ENCODE peak calls at places on chromosomes 11 and 22, in four cellular contexts. I is fibroblast of the aortic adventitia, P is IMR-90, S is breast epithelium. C is an unnamed sample.

GRCh38 chr11:122645847-122646246 is 9.7 kb upstream of the UBASH3B start:
- DNase-seq in P (peak), I (no peak), S (no peak), C (no peak)

GRCh38 chr11:106695506-106695905 is 322.8 kb downstream of the GUCY1A2 start:
- DNase-seq in P (peak), S (no peak), I (peak), C (peak)

GRCh38 chr11:123056835-123057491 is 5.0 kb downstream of the HSPA8 start:
- DNase-seq in I (no peak), P (no peak), S (no peak), C (no peak)

GRCh38 chr11:134124660-134125451 is 56.0 kb downstream of the JAM3 start:
- DNase-seq in P (peak), S (no peak), I (peak), C (peak)

GRCh38 chr22:43796567-43796966 is 15.5 kb downstream of the EFCAB6 start:
- DNase-seq in S (no peak), I (peak), P (peak), C (peak)

GRCh38 chr11:102467853-102468580 is 15.5 kb upstream of the TMEM123 start:
- DNase-seq in I (no peak), P (no peak), S (no peak), C (no peak)

GRCh38 chr11:29009426-29009825 is 901.2 kb downstream of the METTL15 start:
- DNase-seq in S (no peak), I (no peak), P (no peak), C (no peak)

GRCh38 chr22:33873186-33873585 is 47.1 kb downstream of the LARGE1 start:
- DNase-seq in S (no peak), P (no peak), I (peak), C (no peak)

GRCh38 chr22:34975721-34976120 is 90.2 kb upstream of the ISX start:
- DNase-seq in P (no peak), I (no peak), S (no peak), C (no peak)

GRCh38 chr11:8911040-8911823 is at the start of gene AKIP1:
- DNase-seq in P (peak), S (peak), I (peak), C (peak)

GRCh38 chr11:125517116-125517804 is 21.2 kb upstream of the FEZ1 start:
- DNase-seq in S (no peak), I (peak), P (peak), C (peak)

GRCh38 chr11:372809-373715 is 3.8 kb downstream of the B4GALNT4 start:
- DNase-seq in I (no peak), P (no peak), S (no peak), C (no peak)

GRCh38 chr22:27641049-27641790 is 160.3 kb downstream of the MN1 start:
- DNase-seq in P (peak), I (peak), S (no peak), C (no peak)

GRCh38 chr11:70861534-70861933 is 390.8 kb downstream of the SHANK2 start:
- DNase-seq in I (no peak), P (no peak), S (no peak), C (no peak)

GRCh38 chr11:120494595-120494994 is 17.0 kb upstream of the GRIK4 start:
- DNase-seq in P (no peak), S (no peak), I (no peak), C (no peak)

GRCh38 chr11:121426476-121427454 is 25.3 kb upstream of the SORL1 start:
- DNase-seq in S (no peak), I (no peak), P (no peak), C (no peak)

GRCh38 chr11:61860054-61860903 is 31.1 kb downstream of the FADS3 start:
- DNase-seq in I (peak), S (peak), P (no peak), C (peak)

GRCh38 chr11:62392944-62393628 is 25.7 kb upstream of the SCGB1A1 start:
- DNase-seq in I (no peak), P (no peak), S (no peak), C (no peak)

GRCh38 chr11:44172966-44173365 is 77.5 kb downstream of the EXT2 start:
- DNase-seq in P (no peak), S (no peak), I (no peak), C (no peak)

GRCh38 chr11:7890417-7891179 is 40.5 kb downstream of the OR10A6 start:
- DNase-seq in P (no peak), I (peak), S (no peak), C (peak)

GRCh38 chr22:19791243-19791642 is 30.7 kb downstream of the TBX1 start:
- DNase-seq in I (no peak), S (no peak), P (no peak), C (no peak)

GRCh38 chr11:115504279-115505158 is at the start of gene CADM1:
- DNase-seq in S (peak), I (peak), P (peak), C (peak)

GRCh38 chr11:97364047-97364446 is 974.2 kb downstream of the JRKL start:
- DNase-seq in I (peak), S (no peak), P (no peak), C (peak)

GRCh38 chr22:21947040-21948014 is 5.3 kb downstream of the PPM1F start:
- DNase-seq in S (no peak), P (peak), I (peak), C (peak)

GRCh38 chr11:8207080-8208000 is 38.5 kb upstream of the RIC3 start:
- DNase-seq in P (peak), S (no peak), I (no peak), C (peak)

GRCh38 chr11:122976734-122977454 is 4.7 kb downstream of the BSX start:
- DNase-seq in S (no peak), P (no peak), I (no peak), C (no peak)

GRCh38 chr22:45515678-45516077 is 13.0 kb downstream of the FBLN1 start:
- DNase-seq in P (no peak), S (no peak), I (no peak), C (no peak)

GRCh38 chr11:17352925-17353227 is 1.3 kb downstream of the NCR3LG1 start:
- DNase-seq in I (peak), P (peak), S (no peak), C (peak)

GRCh38 chr11:60116996-60117790 is 28.7 kb downstream of the MS4A2 start:
- DNase-seq in I (no peak), P (no peak), S (no peak), C (no peak)

GRCh38 chr22:27108425-27109114 is 451.2 kb downstream of the MIAT start:
- DNase-seq in I (peak), P (no peak), S (peak), C (no peak)

GRCh38 chr11:28874706-28875105 is 766.5 kb downstream of the METTL15 start:
- DNase-seq in P (peak), S (no peak), I (no peak), C (no peak)

GRCh38 chr11:19546325-19546724 is 166.3 kb upstream of the NAV2 start:
- DNase-seq in S (no peak), I (peak), P (no peak), C (peak)

GRCh38 chr11:35812850-35813249 is 131.0 kb upstream of the LDLRAD3 start:
- DNase-seq in P (no peak), I (peak), S (no peak), C (no peak)

GRCh38 chr11:130212431-130212961 is 52.9 kb downstream of the ST14 start:
- DNase-seq in S (peak), P (no peak), I (no peak), C (no peak)

DNA sequence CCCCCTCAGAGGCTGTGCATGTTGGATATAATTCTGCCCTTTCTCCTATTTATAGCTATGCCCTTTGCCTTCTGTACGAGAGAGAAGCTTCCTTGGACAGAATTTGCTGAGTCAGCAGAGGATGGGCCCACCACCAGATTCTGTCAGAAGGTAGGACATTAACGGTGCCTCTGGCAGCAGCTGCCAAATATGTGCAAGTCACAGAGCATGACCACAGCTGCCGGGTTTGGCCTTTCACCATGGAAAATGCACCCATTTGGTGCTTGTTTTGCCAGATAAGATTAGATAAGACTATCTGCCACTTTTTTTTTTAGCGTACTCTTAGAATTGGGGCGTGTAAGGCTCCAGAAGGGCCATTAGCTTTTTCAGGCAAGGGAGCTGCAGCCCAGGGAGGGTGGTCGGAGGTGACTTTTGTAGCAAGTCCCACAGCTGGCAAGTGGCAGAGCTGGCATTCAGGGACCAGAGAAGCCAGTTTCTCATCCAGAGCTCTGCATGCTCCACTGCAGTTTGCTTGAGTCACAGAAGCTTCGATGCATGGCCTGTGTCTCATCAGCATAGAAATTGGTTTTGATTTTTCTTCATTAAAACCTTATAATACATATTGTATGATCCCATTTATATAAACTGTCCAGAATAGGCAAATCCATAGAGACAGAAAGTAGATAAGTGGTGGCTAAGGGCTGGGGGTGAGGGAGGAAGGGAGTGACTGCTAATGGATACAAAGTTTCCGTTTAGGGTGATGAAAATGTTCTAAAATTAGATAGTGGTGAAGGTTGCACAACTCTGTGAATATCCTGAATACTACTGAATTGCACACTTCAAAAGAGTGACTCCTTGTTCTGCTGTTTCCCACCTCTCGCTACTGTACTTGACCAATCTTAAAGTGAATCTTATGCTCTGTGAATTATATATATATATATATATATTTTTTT is 15.8 kb downstream of the UPB1 start:
- DNase-seq in I (peak), S (no peak), P (peak), C (peak)
- H3K4me3 ChIP-seq in I (no peak), S (no peak), P (no peak), C (no peak)

GRCh38 chr11:91872216-91872615 is 352.4 kb upstream of the FAT3 start:
- DNase-seq in S (no peak), I (no peak), P (no peak), C (no peak)
- H3K4me3 ChIP-seq in S (no peak), I (no peak), P (no peak), C (no peak)

GRCh38 chr11:118631109-118631508 is 23.7 kb downstream of the PHLDB1 start:
- DNase-seq in P (no peak), S (no peak), I (no peak), C (no peak)
- H3K4me3 ChIP-seq in P (no peak), S (no peak), I (no peak), C (no peak)

DNA sequence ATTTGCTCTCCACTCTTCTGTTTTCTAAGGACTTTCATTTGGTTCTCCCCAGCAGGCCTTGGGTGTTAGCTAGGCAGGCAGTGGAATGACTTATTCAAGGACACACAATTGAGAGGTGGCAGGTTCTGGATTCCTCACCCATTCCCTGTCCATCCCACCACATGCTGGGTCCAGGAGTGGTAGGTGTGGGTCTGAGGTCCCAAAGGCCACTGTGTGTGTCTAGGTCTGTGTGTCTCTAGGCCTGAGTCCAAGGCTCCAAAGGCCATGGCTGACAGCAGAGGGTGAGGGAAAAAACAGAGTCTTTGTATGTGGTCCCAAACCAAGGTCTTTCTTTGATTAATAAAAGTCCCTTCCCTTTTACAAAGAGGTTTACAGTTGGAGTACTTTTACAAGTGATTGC is 40.8 kb downstream of the SLC5A1 start:
- DNase-seq in S (no peak), I (no peak), P (no peak), C (no peak)
- H3K4me3 ChIP-seq in S (no peak), I (no peak), P (no peak), C (no peak)

GRCh38 chr22:30801695-30802094 is 107.0 kb downstream of the OSBP2 start:
- DNase-seq in I (no peak), S (no peak), P (no peak), C (no peak)

GRCh38 chr22:30806391-30806861 is 111.8 kb downstream of the OSBP2 start:
- DNase-seq in S (no peak), P (peak), I (peak), C (peak)

GRCh38 chr22:30804626-30805025 is 110.0 kb downstream of the OSBP2 start:
- DNase-seq in I (no peak), S (no peak), P (no peak), C (no peak)

GRCh38 chr22:30803679-30804078 is 109.0 kb downstream of the OSBP2 start:
- DNase-seq in P (no peak), I (no peak), S (no peak), C (no peak)

GRCh38 chr22:30802202-30803166 is 107.8 kb downstream of the OSBP2 start:
- DNase-seq in P (peak), S (peak), I (peak), C (peak)
- H3K4me3 ChIP-seq in P (peak), S (peak), I (peak), C (peak)